ENCODE peak calls at places on chromosomes 3 and 15, in four cellular contexts. D, S, G and C are unnamed samples.

GRCh38 chr15:43483306-43484128 is 9.4 kb downstream of the TP53BP1 start:
- DNase-seq in D (peak; percentile 35), G (no peak), S (no peak), C (peak; percentile 7)

GRCh38 chr3:187519428-187519890 is 150.7 kb downstream of the SST start:
- DNase-seq in G (no peak), D (no peak), S (no peak), C (peak; percentile 78)

GRCh38 chr15:79185199-79185598 is 94.6 kb upstream of the RASGRF1 start:
- DNase-seq in D (peak; percentile 49), S (no peak), G (no peak), C (peak; percentile 65)

GRCh38 chr3:13135251-13135810 is 62.1 kb upstream of the IQSEC1 start:
- DNase-seq in S (no peak), D (no peak), G (no peak), C (no peak)

GRCh38 chr3:163916596-163917560 is 1161.4 kb downstream of the SI start:
- DNase-seq in S (peak; percentile 6), D (peak; percentile 1), G (no peak), C (peak; percentile 23)

GRCh38 chr3:20123121-20123652 is 62.8 kb downstream of the SGO1 start:
- DNase-seq in G (no peak), S (no peak), D (no peak), C (no peak)

GRCh38 chr3:48268936-48269551 is 28.1 kb downstream of the ZNF589 start:
- DNase-seq in S (no peak), G (no peak), D (no peak), C (no peak)

GRCh38 chr3:63727248-63727647 is 74.8 kb downstream of the SNTN start:
- DNase-seq in D (no peak), S (no peak), G (no peak), C (no peak)

GRCh38 chr15:63198315-63198714 is 8.9 kb downstream of the RAB8B start:
- DNase-seq in G (no peak), D (no peak), S (no peak), C (no peak)

GRCh38 chr15:52013151-52013791 is 5.7 kb upstream of the MAPK6 start:
- DNase-seq in D (peak; percentile 36), S (no peak), G (no peak), C (no peak)

GRCh38 chr3:38099518-38099917 is 37.4 kb downstream of the ACAA1 start:
- DNase-seq in G (no peak), S (no peak), D (no peak), C (peak; percentile 39)

GRCh38 chr3:150278843-150279341 is 129.2 kb upstream of the TSC22D2 start:
- DNase-seq in S (no peak), G (no peak), D (no peak), C (peak; percentile 35)
- TF ChIP-seq JUNB in S (no peak), G (no peak), D (no peak), C (no peak)

GRCh38 chr15:48644827-48645557 is 517 bp downstream of the FBN1 start:
- DNase-seq in S (no peak), D (no peak), G (no peak), C (peak; percentile 73)

GRCh38 chr15:48644498-48644826 is 1.0 kb downstream of the FBN1 start:
- DNase-seq in G (no peak), D (no peak), S (no peak), C (no peak)

GRCh38 chr15:48642795-48643194 is 2.7 kb downstream of the FBN1 start:
- DNase-seq in G (no peak), S (no peak), D (no peak), C (no peak)

GRCh38 chr15:48643236-48643635 is 2.3 kb downstream of the FBN1 start:
- DNase-seq in D (no peak), G (no peak), S (no peak), C (no peak)

DNA sequence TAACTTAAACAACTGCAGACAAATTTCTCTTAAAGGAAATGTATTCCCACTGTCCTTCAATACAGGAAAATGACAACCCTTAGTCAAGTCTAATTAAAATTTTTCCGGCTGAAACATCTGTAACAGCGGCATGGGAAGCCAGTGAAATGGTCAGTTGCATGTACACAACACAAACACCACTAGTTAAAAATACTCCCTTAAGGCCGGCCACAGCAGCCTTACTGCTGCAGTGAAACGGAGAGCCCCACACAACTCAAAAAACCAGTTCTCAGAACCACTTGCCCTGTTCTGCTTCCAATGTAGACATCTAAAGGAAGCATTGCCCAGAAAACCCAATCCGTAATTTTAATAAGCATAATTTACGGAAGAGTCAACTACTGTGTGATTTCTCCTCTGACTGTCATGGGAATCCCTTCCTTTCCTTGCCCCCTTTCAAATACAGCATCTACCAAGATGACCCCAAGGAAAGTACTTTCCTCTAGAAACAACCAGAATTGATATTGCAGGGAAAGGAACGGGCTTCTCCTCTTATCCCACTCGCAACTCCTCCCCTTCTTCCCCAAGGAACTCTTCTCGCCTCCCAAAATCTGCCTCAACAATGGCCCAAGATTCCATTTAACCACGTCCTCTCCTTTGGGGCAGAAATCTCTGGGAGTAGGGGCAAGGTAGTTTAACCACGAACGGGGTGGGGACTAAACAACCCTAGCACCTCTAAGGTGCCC is 1.6 kb downstream of the FBN1 start:
- DNase-seq in S (no peak), D (no peak), G (no peak), C (no peak)
- H3K4me1 ChIP-seq in S (no peaks in the 10 kb centered on the region), D (no peaks in the 10 kb centered on the region), G (peaks cover 8% of the 10 kb centered on the region), C (peaks cover 28% of the 10 kb centered on the region)

GRCh38 chr3:191330309-191330712 is at the start of gene UTS2B:
- DNase-seq in D (peak; percentile 37), S (peak; percentile 16), G (no peak), C (peak; percentile 13)
- H2AFZ ChIP-seq in D (peak within 1 kb of the TSS; percentile 96), S (no peak within 1 kb of the TSS), G (peak within 1 kb of the TSS; percentile 93), C (peak within 1 kb of the TSS; percentile 95)

GRCh38 chr15:26983822-26984221 is 12.8 kb downstream of the GABRG3 start:
- DNase-seq in G (no peak), D (peak; percentile 57), S (no peak), C (peak; percentile 59)
- TF ChIP-seq JUNB in G (no peak), D (no peak), S (no peak), C (no peak)